ENCODE peak calls at places on chromosomes 16 and 17, in six cellular contexts. F is neural progenitor cell; P is PC-9; M is CD8-positive, alpha-beta T cell; Q is cardiac fibroblast; N is astrocyte of the spinal cord. I is an unnamed sample.

GRCh38 chr17:76025294-76025693 is 1.8 kb downstream of the EVPL start:
- DNase-seq in F (no peak), P (no peak), M (no peak), Q (no peak), N (no peak), I (no peak)

GRCh38 chr17:67520282-67520906 is 143.3 kb downstream of the PITPNC1 start:
- DNase-seq in F (no peak), P (no peak), M (no peak), Q (peak), N (peak), I (no peak)

GRCh38 chr17:15289285-15290185 is 24.4 kb upstream of the PMP22 start:
- DNase-seq in F (no peak), P (peak), M (no peak), Q (peak), N (peak), I (no peak)

GRCh38 chr17:32525116-32525515 is 38.3 kb downstream of the CDK5R1 start:
- DNase-seq in F (no peak), P (no peak), M (no peak), Q (peak), N (peak), I (no peak)

GRCh38 chr16:62190426-62190825 is 154.2 kb upstream of the CDH8 start:
- DNase-seq in F (peak), P (no peak), M (no peak), Q (no peak), N (peak), I (no peak)

GRCh38 chr16:17224350-17224749 is 246.4 kb downstream of the XYLT1 start:
- DNase-seq in F (no peak), P (no peak), M (no peak), Q (no peak), N (no peak), I (no peak)

GRCh38 chr17:80195671-80196529 is 24.2 kb downstream of the SGSH start:
- DNase-seq in F (peak), P (no peak), M (peak), Q (peak), N (peak), I (peak)

GRCh38 chr17:17929655-17930380 is 42.4 kb downstream of the TOM1L2 start:
- DNase-seq in F (no peak), P (no peak), M (no peak), Q (no peak), N (no peak), I (no peak)

GRCh38 chr16:30539000-30539964 is 4.6 kb upstream of the ZNF747 start:
- DNase-seq in F (no peak), P (no peak), M (no peak), Q (no peak), N (no peak), I (no peak)

GRCh38 chr17:73933871-73934270 is 269.6 kb upstream of the RPL38 start:
- DNase-seq in F (no peak), P (no peak), M (no peak), Q (peak), N (no peak), I (no peak)

GRCh38 chr16:86854058-86854621 is 275.8 kb downstream of the FOXL1 start:
- DNase-seq in F (no peak), P (no peak), M (no peak), Q (peak), N (peak), I (no peak)

GRCh38 chr17:37643829-37644228 is 583 bp upstream of the DDX52 start:
- DNase-seq in F (peak), P (no peak), M (no peak), Q (peak), N (no peak), I (no peak)

GRCh38 chr16:3485821-3486505 is 9.3 kb downstream of the C16orf90 start:
- DNase-seq in F (peak), P (no peak), M (no peak), Q (no peak), N (no peak), I (no peak)
- TF ChIP-seq CTCF in F (no peak), P (no peak), M (no peak), Q (no peak), N (no peak), I (no peak)

GRCh38 chr16:54194008-54194731 is 92.4 kb downstream of the IRX3 start:
- DNase-seq in F (peak), P (peak), M (no peak), Q (peak), N (peak), I (peak)
- TF ChIP-seq CTCF in F (peak), P (peak), M (no peak), Q (peak), N (no peak), I (no peak)

GRCh38 chr16:56203052-56203451 is 11.8 kb downstream of the GNAO1 start:
- DNase-seq in F (peak), P (no peak), M (peak), Q (no peak), N (peak), I (no peak)
- TF ChIP-seq CTCF in F (peak), P (peak), M (peak), Q (peak), N (no peak), I (no peak)

GRCh38 chr17:7587831-7588230 is 2.1 kb downstream of the SOX15 start:
- DNase-seq in F (no peak), P (peak), M (no peak), Q (no peak), N (peak), I (no peak)

GRCh38 chr17:7588553-7589203 is 1.2 kb downstream of the SOX15 start:
- DNase-seq in F (no peak), P (no peak), M (no peak), Q (no peak), N (no peak), I (no peak)

GRCh38 chr17:7589204-7589868 is 558 bp downstream of the SOX15 start:
- DNase-seq in F (peak), P (peak), M (peak), Q (peak), N (peak), I (peak)

GRCh38 chr17:7586673-7587419 is 3.0 kb downstream of the SOX15 start:
- DNase-seq in F (no peak), P (peak), M (no peak), Q (no peak), N (no peak), I (no peak)

DNA sequence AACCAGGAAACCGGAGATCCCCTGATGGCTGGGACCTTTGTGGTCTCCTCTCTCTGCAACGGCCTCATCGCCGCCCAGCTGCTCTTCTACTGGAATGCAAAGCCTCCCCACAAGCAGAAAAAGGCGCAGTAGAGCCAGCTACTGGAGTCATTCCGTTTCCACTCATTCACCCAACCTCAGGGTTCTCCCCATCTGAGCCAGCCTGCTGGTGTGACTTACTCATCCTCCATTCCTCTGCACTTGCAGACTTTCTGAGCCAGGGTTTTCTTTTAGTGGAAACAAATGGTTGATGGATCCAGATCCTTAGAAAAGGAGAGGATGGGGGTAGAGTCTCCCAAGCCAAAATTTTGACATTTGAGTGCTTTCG is 2.5 kb downstream of the SOX15 start:
- DNase-seq in F (no peak), P (peak), M (no peak), Q (peak), N (peak), I (no peak)
- TF ChIP-seq CTCF in F (no peak), P (no peak), M (no peak), Q (peak), N (peak), I (no peak)

DNA sequence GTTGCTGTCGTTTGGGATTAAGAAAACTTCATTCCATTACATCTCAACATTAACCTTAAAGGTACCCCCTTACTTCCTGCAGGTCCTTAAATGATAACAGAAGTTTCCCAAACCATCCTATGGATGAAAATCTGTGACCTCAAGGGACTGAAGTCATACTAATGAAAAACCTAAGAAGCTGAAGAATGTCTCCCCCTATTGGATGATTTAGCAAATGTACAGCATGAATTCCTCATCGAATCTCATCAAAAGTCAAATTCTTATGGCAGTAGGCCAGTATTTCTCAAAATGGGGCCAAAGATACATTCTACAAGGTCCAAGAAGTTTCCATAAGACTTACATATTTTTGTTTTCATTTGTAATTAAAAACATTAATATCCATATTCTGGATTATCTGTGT is 13.5 kb downstream of the SCO1 start:
- DNase-seq in F (peak), P (no peak), M (no peak), Q (peak), N (no peak), I (no peak)
- TF ChIP-seq CTCF in F (peak), P (peak), M (peak), Q (peak), N (peak), I (peak)

DNA sequence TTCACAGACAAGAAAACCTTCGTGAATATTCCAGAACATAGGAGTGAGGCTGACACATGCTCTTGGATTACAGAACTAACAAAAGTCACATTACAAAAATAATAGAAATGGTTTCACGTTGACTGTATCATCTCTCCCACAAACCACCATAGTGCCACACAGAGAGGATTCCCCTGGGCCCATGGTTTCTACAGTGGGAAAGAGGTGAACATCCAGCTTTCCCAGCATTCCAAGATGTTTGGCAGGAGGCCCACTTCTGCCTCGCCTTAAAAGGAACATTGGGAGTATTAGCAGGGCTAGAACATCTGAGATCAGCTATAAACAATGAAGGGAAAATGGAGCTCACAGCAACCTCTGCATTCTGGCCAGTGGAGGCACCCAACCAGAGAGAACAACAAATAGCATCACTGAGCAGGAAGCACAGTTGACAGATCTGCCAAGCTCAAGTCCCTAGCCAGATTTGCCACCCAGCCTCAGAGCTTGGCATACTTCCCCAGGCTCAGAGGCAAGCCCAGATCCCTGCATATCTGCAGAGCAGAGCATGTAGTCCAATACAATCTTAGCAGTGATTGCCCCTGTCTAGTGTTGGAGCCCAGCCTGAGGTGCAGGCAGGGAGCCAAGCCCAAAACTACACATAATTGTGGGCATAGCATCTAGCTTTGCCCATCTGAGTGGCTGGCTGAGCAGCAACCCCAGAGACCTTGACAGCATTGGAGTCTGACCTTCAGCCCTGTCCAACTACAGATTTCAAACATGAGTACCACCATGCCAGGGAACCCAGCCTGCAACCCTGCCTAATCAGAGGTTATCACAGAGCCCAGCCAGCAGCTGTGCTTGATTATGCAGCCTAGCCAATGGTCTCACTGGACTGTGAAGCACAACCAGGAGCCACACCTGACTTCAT is 260.4 kb downstream of the CEP112 start:
- DNase-seq in F (no peak), P (no peak), M (no peak), Q (no peak), N (peak), I (no peak)
- TF ChIP-seq CTCF in F (no peak), P (no peak), M (no peak), Q (no peak), N (no peak), I (no peak)

GRCh38 chr17:71553381-71553780 is 567.4 kb upstream of the SOX9 start:
- DNase-seq in F (no peak), P (no peak), M (no peak), Q (no peak), N (no peak), I (no peak)
- TF ChIP-seq CTCF in F (no peak), P (no peak), M (no peak), Q (no peak), N (no peak), I (no peak)

DNA sequence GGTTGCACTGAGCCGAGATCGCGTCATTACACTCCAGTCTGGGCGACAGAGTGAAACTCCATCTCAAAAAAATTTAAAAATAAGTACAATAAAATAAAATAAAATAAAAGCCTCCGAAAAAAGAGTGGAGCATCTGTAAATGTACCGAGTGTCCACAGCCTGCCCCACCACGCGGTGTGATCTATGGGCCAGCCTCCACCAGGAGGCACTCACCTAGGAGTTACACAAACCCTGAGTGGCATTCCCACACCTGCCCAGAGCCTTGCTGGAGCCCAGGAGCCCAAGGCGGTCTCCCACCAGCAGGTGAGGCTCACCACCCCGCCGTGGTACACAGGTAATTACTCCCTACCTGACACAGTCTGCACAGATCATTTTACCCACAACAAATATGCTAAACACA is 183.2 kb downstream of the ZNF423 start:
- DNase-seq in F (no peak), P (no peak), M (no peak), Q (no peak), N (no peak), I (no peak)
- TF ChIP-seq CTCF in F (no peak), P (no peak), M (no peak), Q (no peak), N (no peak), I (no peak)